ENCODE peak calls at places on chromosomes 11 and 22, in nine cellular contexts. W, N, Y, F, P, D, Z, E and Q are unnamed samples.

GRCh38 chr11:96228472-96228871 is 114.5 kb downstream of the MAML2 start:
- DNase-seq in W (no peak), N (no peak), Y (no peak), F (peak), P (no peak), D (peak), Z (no peak), E (peak), Q (peak)

GRCh38 chr11:9774591-9775392 is 110.9 kb downstream of the SWAP70 start:
- DNase-seq in W (no peak), N (no peak), Y (no peak), F (peak), P (no peak), D (no peak), Z (no peak), E (peak), Q (no peak)

GRCh38 chr22:36745301-36745995 is 30.5 kb downstream of the IFT27 start:
- DNase-seq in W (peak), N (no peak), Y (peak), F (no peak), P (no peak), D (no peak), Z (no peak), E (no peak), Q (no peak)

GRCh38 chr11:29300441-29300840 is 716.4 kb downstream of the KCNA4 start:
- DNase-seq in W (no peak), N (no peak), Y (no peak), F (peak), P (no peak), D (no peak), Z (no peak), E (peak), Q (no peak)

GRCh38 chr22:23090079-23090835 is 19.9 kb downstream of the GNAZ start:
- DNase-seq in W (no peak), N (no peak), Y (no peak), F (no peak), P (no peak), D (no peak), Z (no peak), E (no peak), Q (no peak)

GRCh38 chr11:45771194-45771941 is 33.6 kb upstream of the SLC35C1 start:
- DNase-seq in W (peak), N (peak), Y (peak), F (peak), P (peak), D (peak), Z (peak), E (peak), Q (peak)

GRCh38 chr11:723120-723883 is 17.3 kb downstream of the EPS8L2 start:
- DNase-seq in W (no peak), N (no peak), Y (no peak), F (no peak), P (no peak), D (peak), Z (no peak), E (peak), Q (peak)

GRCh38 chr11:15748107-15748506 is 608.2 kb downstream of the SOX6 start:
- DNase-seq in W (no peak), N (no peak), Y (no peak), F (no peak), P (no peak), D (no peak), Z (no peak), E (no peak), Q (no peak)

GRCh38 chr11:43644626-43645299 is 35.8 kb upstream of the HSD17B12 start:
- DNase-seq in W (no peak), N (no peak), Y (no peak), F (no peak), P (no peak), D (no peak), Z (no peak), E (peak), Q (no peak)